ENCODE peak calls at places on chromosomes 16 and 17, in eight cellular contexts. Z is kidney epithelial cell, R is HFF-Myc, W is progenitor cell of endocrine pancreas, V is natural killer cell, J is brain microvascular endothelial cell, I is GM10248, A is gastrocnemius medialis. U is an unnamed sample.

GRCh38 chr17:57247261-57247660 is 9.1 kb upstream of the MSI2 start:
- DNase-seq in A (no peak), W (no peak), Z (no peak), J (no peak), R (no peak), V (no peak), I (no peak), U (no peak)

GRCh38 chr17:5364156-5364555 is 55.3 kb downstream of the NUP88 start:
- DNase-seq in A (no peak), J (no peak), I (no peak), R (no peak), W (no peak), V (no peak), Z (no peak), U (no peak)

GRCh38 chr17:48037036-48037881 is at the start of gene COPZ2:
- DNase-seq in I (peak), Z (no peak), W (peak), R (no peak), A (no peak), J (no peak), V (peak), U (peak)

GRCh38 chr17:13540546-13540945 is 61.2 kb downstream of the HS3ST3A1 start:
- DNase-seq in J (no peak), Z (no peak), V (no peak), I (no peak), W (no peak), A (no peak), R (no peak), U (no peak)

GRCh38 chr16:10338426-10338825 is 47.4 kb upstream of the ATF7IP2 start:
- DNase-seq in A (no peak), I (no peak), V (no peak), R (no peak), J (peak), W (no peak), Z (no peak), U (no peak)

GRCh38 chr17:28416703-28417311 is 10.8 kb upstream of the SLC46A1 start:
- DNase-seq in V (no peak), R (peak), J (peak), W (peak), I (peak), A (no peak), Z (no peak), U (peak)

GRCh38 chr16:15038689-15039088 is 17.2 kb downstream of the NTAN1 start:
- DNase-seq in R (no peak), V (no peak), W (no peak), A (no peak), J (no peak), I (no peak), Z (no peak), U (no peak)

GRCh38 chr17:8744086-8744781 is 402 bp downstream of the CCDC42 start:
- DNase-seq in R (no peak), J (no peak), W (no peak), I (no peak), A (no peak), V (no peak), Z (no peak), U (no peak)

GRCh38 chr17:80970044-80970761 is 21.4 kb upstream of the CHMP6 start:
- DNase-seq in I (peak), J (no peak), A (peak), R (no peak), V (no peak), W (no peak), Z (no peak), U (no peak)

GRCh38 chr17:42118545-42118944 is 2.6 kb downstream of the KAT2A start:
- DNase-seq in A (no peak), J (no peak), Z (no peak), I (peak), W (no peak), V (no peak), R (no peak), U (peak)

GRCh38 chr16:65641049-65641448 is 519.2 kb upstream of the CDH11 start:
- DNase-seq in V (no peak), A (no peak), J (no peak), I (no peak), Z (no peak), R (no peak), W (no peak), U (no peak)

GRCh38 chr16:67537270-67537635 is 8.6 kb downstream of the RIPOR1 start:
- DNase-seq in V (peak), J (no peak), R (no peak), A (no peak), Z (no peak), I (peak), W (no peak), U (no peak)

GRCh38 chr17:31078290-31078689 is 16.5 kb upstream of the NF1 start:
- DNase-seq in V (no peak), W (no peak), A (no peak), Z (no peak), I (no peak), R (no peak), J (no peak), U (no peak)

GRCh38 chr17:83189673-83190385 is 110.4 kb downstream of the METRNL start:
- DNase-seq in A (peak), J (peak), V (no peak), W (no peak), R (peak), Z (no peak), I (no peak), U (no peak)

GRCh38 chr17:30187528-30187927 is 48.0 kb downstream of the SLC6A4 start:
- DNase-seq in I (no peak), W (no peak), R (no peak), A (no peak), V (no peak), J (no peak), Z (no peak), U (no peak)

GRCh38 chr16:12321363-12321762 is 344.8 kb downstream of the SNX29 start:
- DNase-seq in R (no peak), I (no peak), A (no peak), Z (no peak), V (no peak), J (no peak), W (no peak), U (no peak)

GRCh38 chr17:74859439-74860228 is at the start of gene GRIN2C:
- DNase-seq in Z (no peak), R (no peak), I (peak), A (no peak), W (no peak), V (no peak), J (no peak), U (no peak)
- TF ChIP-seq CTCF in Z (no peak), R (no peak), I (peak), A (no peak), W (peak), V (peak), J (peak), U (no peak)

DNA sequence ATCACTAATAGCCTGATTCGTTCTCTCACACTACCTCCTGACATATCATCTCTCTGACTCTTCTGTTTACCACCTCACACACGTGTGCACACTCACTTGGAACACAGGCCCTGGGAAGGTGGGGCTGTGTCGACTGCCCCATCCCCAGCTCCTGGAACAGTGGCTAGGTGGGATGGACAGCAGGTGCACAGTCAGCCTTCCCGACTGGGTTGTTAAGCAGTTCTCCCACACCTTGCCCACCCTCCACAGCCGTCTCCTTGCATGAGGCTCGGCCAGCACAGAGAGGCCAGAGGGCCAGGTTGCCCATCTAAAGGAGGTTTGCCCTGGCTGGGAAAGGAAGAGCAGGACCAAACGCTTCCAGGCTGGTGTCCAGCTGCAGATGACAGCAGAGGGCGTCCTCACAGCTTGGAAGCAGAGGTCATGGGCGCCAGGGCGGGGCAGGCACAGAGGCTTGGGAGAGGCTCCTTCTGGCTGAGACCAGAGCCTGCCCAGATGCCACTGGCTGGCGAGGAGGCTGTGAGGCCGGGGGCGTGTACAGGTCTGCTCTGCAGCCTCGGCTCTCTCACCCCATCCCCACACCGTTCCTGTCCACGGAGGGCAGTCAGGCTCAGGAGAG is 92.8 kb downstream of the AMFR start:
- DNase-seq in J (peak), I (peak), V (no peak), W (peak), R (peak), Z (no peak), A (peak), U (no peak)
- TF ChIP-seq CTCF in J (peak), I (peak), V (no peak), W (peak), R (peak), Z (peak), A (peak), U (no peak)

GRCh38 chr16:85557976-85558589 is 55.0 kb upstream of the GSE1 start:
- DNase-seq in V (no peak), A (peak), Z (no peak), I (no peak), W (no peak), R (no peak), J (no peak), U (no peak)

GRCh38 chr16:85554791-85555548 is 58.2 kb upstream of the GSE1 start:
- DNase-seq in A (no peak), W (peak), I (peak), Z (no peak), J (peak), R (no peak), V (peak), U (peak)

GRCh38 chr16:85555549-85556455 is 57.3 kb upstream of the GSE1 start:
- DNase-seq in W (peak), R (no peak), V (no peak), I (peak), Z (no peak), A (no peak), J (peak), U (no peak)

GRCh38 chr16:85556456-85557082 is 56.6 kb upstream of the GSE1 start:
- DNase-seq in W (peak), A (no peak), R (no peak), V (peak), I (peak), Z (no peak), J (no peak), U (peak)

DNA sequence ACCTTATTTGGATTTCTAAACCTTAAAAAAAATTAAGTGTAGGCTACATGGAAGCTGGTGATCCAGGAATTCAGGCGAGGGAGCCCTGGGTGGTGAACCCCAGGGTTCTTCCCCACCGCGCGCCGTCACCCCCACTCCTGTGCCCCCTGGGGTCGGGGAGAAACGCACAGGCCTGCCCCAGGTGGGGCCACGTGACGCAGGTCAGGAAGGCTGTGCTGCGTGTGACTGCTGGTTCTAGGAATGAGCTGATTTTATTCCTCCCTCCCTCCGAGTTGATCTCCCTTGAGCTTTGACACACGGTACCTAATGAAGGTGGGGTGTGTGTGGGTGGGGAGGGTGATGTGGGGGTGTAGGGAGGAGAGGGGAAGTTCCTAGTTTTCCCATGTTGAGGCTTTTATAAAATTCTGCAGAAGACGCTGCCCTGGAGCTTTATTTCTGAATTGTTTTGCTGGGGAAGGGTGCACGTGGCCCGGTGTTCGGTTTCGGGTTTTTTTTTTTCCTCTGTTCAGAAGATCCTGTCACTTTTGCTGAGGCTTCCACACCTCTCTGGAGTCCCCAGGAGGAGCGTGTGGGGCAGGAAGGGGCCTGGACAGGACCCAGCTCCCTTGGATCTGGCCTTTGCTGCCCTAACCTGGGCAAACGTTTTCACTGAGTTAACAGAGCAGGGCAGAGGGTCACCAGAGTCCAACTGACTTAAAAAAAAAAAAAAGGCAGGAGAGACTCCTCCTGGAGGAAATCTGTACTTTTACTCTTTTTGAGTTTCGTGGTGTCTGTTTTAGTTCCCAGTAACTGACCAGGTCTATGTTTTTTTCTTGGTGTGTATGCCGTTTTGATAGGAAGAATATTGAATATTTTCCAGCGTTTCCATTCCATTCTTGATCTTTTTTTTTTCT is 55.8 kb upstream of the GSE1 start:
- DNase-seq in V (no peak), Z (no peak), W (no peak), J (no peak), R (no peak), A (no peak), I (peak), U (peak)
- TF ChIP-seq CTCF in V (no peak), Z (no peak), W (no peak), J (peak), R (no peak), A (no peak), I (no peak), U (no peak)

DNA sequence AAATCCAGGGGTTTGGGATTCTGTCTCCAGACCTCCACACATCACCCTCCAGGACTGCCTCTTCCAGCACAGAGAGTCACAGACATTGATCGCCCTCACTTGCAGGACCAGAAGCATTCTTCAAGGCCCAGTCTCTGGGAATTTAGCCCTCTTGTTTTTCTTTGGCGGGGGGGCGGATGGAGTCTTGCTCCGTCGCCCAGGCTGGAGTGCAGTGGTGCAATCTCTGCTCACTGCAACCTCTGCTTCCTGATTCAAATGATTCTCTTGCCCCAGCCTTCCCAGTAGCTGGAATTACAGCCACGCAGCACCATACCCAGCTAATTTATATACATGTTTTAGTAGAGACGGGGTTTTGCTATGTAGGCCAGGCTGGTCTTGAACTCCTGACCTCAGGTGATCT is 8.5 kb upstream of the ITGAL start:
- DNase-seq in A (no peak), I (no peak), R (no peak), V (no peak), J (no peak), W (no peak), Z (no peak), U (no peak)
- TF ChIP-seq CTCF in A (no peak), I (no peak), R (no peak), V (no peak), J (no peak), W (no peak), Z (no peak), U (no peak)